ENCODE peak calls at places on chromosomes 12 and 14, in ten cellular contexts. One of them, this sample, is unnamed.

GRCh38 chr12:12661086-12661485 is 34.9 kb downstream of the GPR19 start:
- DNase-seq in mucosa of descending colon: no peak
- DNase-seq in MCF 10A: peak
- DNase-seq in uterus: no peak
- DNase-seq in endothelial cell: no peak
- DNase-seq in fibroblast of lung: peak
- DNase-seq in GM13977: no peak
- DNase-seq in pancreas: no peak
- DNase-seq in GM12865: no peak
- DNase-seq in WERI-Rb-1: no peak
- DNase-seq in this sample: peak

GRCh38 chr14:33979613-33980276 is 28.9 kb upstream of the EGLN3 start:
- DNase-seq in mucosa of descending colon: no peak
- DNase-seq in MCF 10A: no peak
- DNase-seq in uterus: no peak
- DNase-seq in endothelial cell: no peak
- DNase-seq in fibroblast of lung: no peak
- DNase-seq in GM13977: no peak
- DNase-seq in pancreas: no peak
- DNase-seq in GM12865: peak
- DNase-seq in WERI-Rb-1: no peak
- DNase-seq in this sample: no peak

GRCh38 chr12:49264873-49265792 is at the start of gene TUBA1C:
- DNase-seq in mucosa of descending colon: peak
- DNase-seq in MCF 10A: peak
- DNase-seq in uterus: peak
- DNase-seq in endothelial cell: peak
- DNase-seq in fibroblast of lung: peak
- DNase-seq in GM13977: peak
- DNase-seq in pancreas: peak
- DNase-seq in GM12865: peak
- DNase-seq in WERI-Rb-1: no peak
- DNase-seq in this sample: peak

GRCh38 chr12:3199551-3200031 is 122.4 kb downstream of the TSPAN9 start:
- DNase-seq in mucosa of descending colon: no peak
- DNase-seq in MCF 10A: no peak
- DNase-seq in uterus: no peak
- DNase-seq in endothelial cell: peak
- DNase-seq in fibroblast of lung: peak
- DNase-seq in GM13977: no peak
- DNase-seq in pancreas: no peak
- DNase-seq in GM12865: no peak
- DNase-seq in WERI-Rb-1: peak
- DNase-seq in this sample: peak

GRCh38 chr14:21001218-21001617 is 2.1 kb downstream of the SLC39A2 start:
- DNase-seq in mucosa of descending colon: peak
- DNase-seq in MCF 10A: no peak
- DNase-seq in uterus: no peak
- DNase-seq in endothelial cell: no peak
- DNase-seq in fibroblast of lung: no peak
- DNase-seq in GM13977: no peak
- DNase-seq in pancreas: no peak
- DNase-seq in GM12865: no peak
- DNase-seq in WERI-Rb-1: no peak
- DNase-seq in this sample: no peak

GRCh38 chr12:31584782-31585181 is 6.2 kb downstream of the DENND5B start:
- DNase-seq in mucosa of descending colon: no peak
- DNase-seq in MCF 10A: no peak
- DNase-seq in uterus: no peak
- DNase-seq in endothelial cell: no peak
- DNase-seq in fibroblast of lung: peak
- DNase-seq in GM13977: no peak
- DNase-seq in pancreas: no peak
- DNase-seq in GM12865: no peak
- DNase-seq in WERI-Rb-1: no peak
- DNase-seq in this sample: no peak

GRCh38 chr12:31021809-31022492 is 51.7 kb upstream of the DDX11 start:
- DNase-seq in mucosa of descending colon: no peak
- DNase-seq in MCF 10A: no peak
- DNase-seq in uterus: no peak
- DNase-seq in endothelial cell: no peak
- DNase-seq in fibroblast of lung: peak
- DNase-seq in GM13977: no peak
- DNase-seq in pancreas: no peak
- DNase-seq in GM12865: no peak
- DNase-seq in WERI-Rb-1: no peak
- DNase-seq in this sample: peak

GRCh38 chr14:65949711-65950516 is 536.3 kb upstream of the CCDC196 start:
- DNase-seq in mucosa of descending colon: no peak
- DNase-seq in MCF 10A: peak
- DNase-seq in uterus: peak
- DNase-seq in endothelial cell: no peak
- DNase-seq in fibroblast of lung: peak
- DNase-seq in GM13977: peak
- DNase-seq in pancreas: peak
- DNase-seq in GM12865: peak
- DNase-seq in WERI-Rb-1: peak
- DNase-seq in this sample: peak

GRCh38 chr14:22337938-22338337 is 251.1 kb downstream of the DAD1 start:
- DNase-seq in mucosa of descending colon: no peak
- DNase-seq in MCF 10A: no peak
- DNase-seq in uterus: no peak
- DNase-seq in endothelial cell: no peak
- DNase-seq in fibroblast of lung: no peak
- DNase-seq in GM13977: no peak
- DNase-seq in pancreas: no peak
- DNase-seq in GM12865: no peak
- DNase-seq in WERI-Rb-1: no peak
- DNase-seq in this sample: no peak

GRCh38 chr12:69097619-69098368 is 141.6 kb upstream of the CPSF6 start:
- DNase-seq in mucosa of descending colon: no peak
- DNase-seq in MCF 10A: peak
- DNase-seq in uterus: no peak
- DNase-seq in endothelial cell: no peak
- DNase-seq in fibroblast of lung: peak
- DNase-seq in GM13977: no peak
- DNase-seq in pancreas: no peak
- DNase-seq in GM12865: no peak
- DNase-seq in WERI-Rb-1: no peak
- DNase-seq in this sample: peak

GRCh38 chr14:77039285-77040058 is 11.0 kb upstream of the IRF2BPL start:
- DNase-seq in mucosa of descending colon: no peak
- DNase-seq in MCF 10A: no peak
- DNase-seq in uterus: peak
- DNase-seq in endothelial cell: no peak
- DNase-seq in fibroblast of lung: peak
- DNase-seq in GM13977: peak
- DNase-seq in pancreas: no peak
- DNase-seq in GM12865: peak
- DNase-seq in WERI-Rb-1: no peak
- DNase-seq in this sample: no peak

GRCh38 chr12:104930388-104931326 is 27.4 kb downstream of the SLC41A2 start:
- DNase-seq in mucosa of descending colon: no peak
- DNase-seq in MCF 10A: peak
- DNase-seq in uterus: no peak
- DNase-seq in endothelial cell: no peak
- DNase-seq in fibroblast of lung: peak
- DNase-seq in GM13977: peak
- DNase-seq in pancreas: no peak
- DNase-seq in GM12865: peak
- DNase-seq in WERI-Rb-1: no peak
- DNase-seq in this sample: peak

GRCh38 chr12:132955094-132955932 is 793 bp downstream of the ZNF605 start:
- DNase-seq in mucosa of descending colon: peak
- DNase-seq in MCF 10A: peak
- DNase-seq in uterus: peak
- DNase-seq in endothelial cell: peak
- DNase-seq in fibroblast of lung: peak
- DNase-seq in GM13977: peak
- DNase-seq in pancreas: peak
- DNase-seq in GM12865: peak
- DNase-seq in WERI-Rb-1: peak
- DNase-seq in this sample: peak

GRCh38 chr12:2582631-2583616 is 211.8 kb upstream of the FKBP4 start:
- DNase-seq in mucosa of descending colon: peak
- DNase-seq in MCF 10A: peak
- DNase-seq in uterus: peak
- DNase-seq in endothelial cell: peak
- DNase-seq in fibroblast of lung: peak
- DNase-seq in GM13977: peak
- DNase-seq in pancreas: peak
- DNase-seq in GM12865: peak
- DNase-seq in WERI-Rb-1: peak
- DNase-seq in this sample: peak

GRCh38 chr12:69685810-69686209 is 13.3 kb downstream of the BEST3 start:
- DNase-seq in mucosa of descending colon: no peak
- DNase-seq in MCF 10A: peak
- DNase-seq in uterus: no peak
- DNase-seq in endothelial cell: no peak
- DNase-seq in fibroblast of lung: peak
- DNase-seq in GM13977: no peak
- DNase-seq in pancreas: no peak
- DNase-seq in GM12865: peak
- DNase-seq in WERI-Rb-1: no peak
- DNase-seq in this sample: peak

GRCh38 chr12:104866286-104866685 is 91.8 kb downstream of the SLC41A2 start:
- DNase-seq in mucosa of descending colon: no peak
- DNase-seq in MCF 10A: peak
- DNase-seq in uterus: no peak
- DNase-seq in endothelial cell: no peak
- DNase-seq in fibroblast of lung: peak
- DNase-seq in GM13977: no peak
- DNase-seq in pancreas: no peak
- DNase-seq in GM12865: no peak
- DNase-seq in WERI-Rb-1: no peak
- DNase-seq in this sample: no peak

GRCh38 chr12:53101931-53102781 is 1.1 kb upstream of the SOAT2 start:
- DNase-seq in mucosa of descending colon: no peak
- DNase-seq in MCF 10A: no peak
- DNase-seq in uterus: no peak
- DNase-seq in endothelial cell: no peak
- DNase-seq in fibroblast of lung: no peak
- DNase-seq in GM13977: peak
- DNase-seq in pancreas: no peak
- DNase-seq in GM12865: no peak
- DNase-seq in WERI-Rb-1: peak
- DNase-seq in this sample: no peak

GRCh38 chr12:108340037-108340436 is 926 bp upstream of the CMKLR1 start:
- DNase-seq in mucosa of descending colon: no peak
- DNase-seq in MCF 10A: no peak
- DNase-seq in uterus: no peak
- DNase-seq in endothelial cell: no peak
- DNase-seq in fibroblast of lung: no peak
- DNase-seq in GM13977: no peak
- DNase-seq in pancreas: no peak
- DNase-seq in GM12865: no peak
- DNase-seq in WERI-Rb-1: no peak
- DNase-seq in this sample: no peak

DNA sequence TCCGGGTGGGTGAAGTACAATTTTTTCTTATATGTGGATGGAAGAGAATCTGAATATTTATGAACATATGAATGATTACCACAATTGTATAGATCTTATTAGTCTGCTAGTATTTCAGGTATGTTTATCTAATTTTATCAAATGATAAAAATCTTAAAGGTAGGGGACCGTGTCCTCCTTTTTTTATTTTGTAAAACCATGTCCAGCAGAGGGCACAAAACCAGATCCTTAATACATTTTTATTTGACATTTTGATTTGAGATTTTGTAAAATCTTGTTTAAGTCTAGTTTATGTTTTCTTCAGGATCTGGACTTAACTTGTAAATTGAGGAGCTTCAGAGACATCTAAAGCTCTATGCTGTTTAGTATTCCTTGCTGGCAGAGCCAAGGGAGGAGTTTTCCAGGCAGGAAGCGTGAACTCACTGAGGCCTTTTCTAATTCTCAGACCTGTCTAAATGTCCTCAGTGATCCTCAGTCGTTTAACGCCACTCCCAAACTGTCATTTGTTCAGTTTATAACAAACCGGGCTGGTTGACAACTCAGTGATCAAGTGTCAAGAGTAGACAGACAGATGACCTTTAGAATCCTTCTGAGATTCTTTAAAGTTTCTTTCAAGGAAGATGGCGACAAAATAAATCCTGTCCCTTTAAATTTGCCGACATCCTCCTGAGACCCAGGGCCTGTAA is 263.9 kb downstream of the KTN1 start:
- DNase-seq in mucosa of descending colon: no peak
- DNase-seq in MCF 10A: no peak
- DNase-seq in uterus: no peak
- DNase-seq in endothelial cell: no peak
- DNase-seq in fibroblast of lung: no peak
- DNase-seq in GM13977: no peak
- DNase-seq in pancreas: no peak
- DNase-seq in GM12865: no peak
- DNase-seq in WERI-Rb-1: no peak
- DNase-seq in this sample: no peak
- TF ChIP-seq CTCF in mucosa of descending colon: no peak
- TF ChIP-seq CTCF in MCF 10A: peak
- TF ChIP-seq CTCF in uterus: no peak
- TF ChIP-seq CTCF in endothelial cell: peak
- TF ChIP-seq CTCF in fibroblast of lung: no peak
- TF ChIP-seq CTCF in GM13977: peak
- TF ChIP-seq CTCF in pancreas: no peak
- TF ChIP-seq CTCF in GM12865: no peak
- TF ChIP-seq CTCF in WERI-Rb-1: no peak
- TF ChIP-seq CTCF in this sample: no peak

GRCh38 chr14:93825235-93825553 is 36.9 kb upstream of the PRIMA1 start:
- DNase-seq in mucosa of descending colon: no peak
- DNase-seq in MCF 10A: no peak
- DNase-seq in uterus: no peak
- DNase-seq in endothelial cell: no peak
- DNase-seq in fibroblast of lung: no peak
- DNase-seq in GM13977: no peak
- DNase-seq in pancreas: no peak
- DNase-seq in GM12865: no peak
- DNase-seq in WERI-Rb-1: no peak
- DNase-seq in this sample: no peak
- TF ChIP-seq CTCF in mucosa of descending colon: no peak
- TF ChIP-seq CTCF in MCF 10A: no peak
- TF ChIP-seq CTCF in uterus: no peak
- TF ChIP-seq CTCF in endothelial cell: no peak
- TF ChIP-seq CTCF in fibroblast of lung: no peak
- TF ChIP-seq CTCF in GM13977: no peak
- TF ChIP-seq CTCF in pancreas: no peak
- TF ChIP-seq CTCF in GM12865: no peak
- TF ChIP-seq CTCF in WERI-Rb-1: no peak
- TF ChIP-seq CTCF in this sample: no peak

GRCh38 chr12:124347805-124348658 is 53.1 kb downstream of the RFLNA start:
- DNase-seq in mucosa of descending colon: no peak
- DNase-seq in MCF 10A: no peak
- DNase-seq in uterus: no peak
- DNase-seq in endothelial cell: peak
- DNase-seq in fibroblast of lung: no peak
- DNase-seq in GM13977: no peak
- DNase-seq in pancreas: no peak
- DNase-seq in GM12865: no peak
- DNase-seq in WERI-Rb-1: no peak
- DNase-seq in this sample: no peak
- TF ChIP-seq CTCF in mucosa of descending colon: peak
- TF ChIP-seq CTCF in MCF 10A: peak
- TF ChIP-seq CTCF in uterus: peak
- TF ChIP-seq CTCF in endothelial cell: peak
- TF ChIP-seq CTCF in fibroblast of lung: peak
- TF ChIP-seq CTCF in GM13977: peak
- TF ChIP-seq CTCF in pancreas: peak
- TF ChIP-seq CTCF in GM12865: peak
- TF ChIP-seq CTCF in WERI-Rb-1: peak
- TF ChIP-seq CTCF in this sample: peak

GRCh38 chr14:85131523-85131922 is 398.4 kb upstream of the FLRT2 start:
- DNase-seq in mucosa of descending colon: no peak
- DNase-seq in MCF 10A: peak
- DNase-seq in uterus: no peak
- DNase-seq in endothelial cell: no peak
- DNase-seq in fibroblast of lung: no peak
- DNase-seq in GM13977: no peak
- DNase-seq in pancreas: peak
- DNase-seq in GM12865: no peak
- DNase-seq in WERI-Rb-1: peak
- DNase-seq in this sample: peak
- TF ChIP-seq CTCF in mucosa of descending colon: no peak
- TF ChIP-seq CTCF in MCF 10A: peak
- TF ChIP-seq CTCF in uterus: no peak
- TF ChIP-seq CTCF in endothelial cell: no peak
- TF ChIP-seq CTCF in fibroblast of lung: no peak
- TF ChIP-seq CTCF in GM13977: no peak
- TF ChIP-seq CTCF in pancreas: peak
- TF ChIP-seq CTCF in GM12865: no peak
- TF ChIP-seq CTCF in WERI-Rb-1: peak
- TF ChIP-seq CTCF in this sample: peak

This sample was measured in epithelial cell of esophagus.